ENCODE peak calls at places on chromosomes 4 and X, in seven cellular contexts. Q is H9, N is neuronal stem cell, S is H1, G is mesendoderm, A is mesenchymal stem cell, O is trophoblast cell. R is an unnamed sample.

GRCh38 chrX:153862369-153863250 is 23.4 kb downstream of the L1CAM start:
- DNase-seq in G (no peak), O (no peak), N (no peak), Q (peak; percentile 16), S (no peak), A (no peak), R (no peak)

GRCh38 chr4:76811604-76812412 is 86.1 kb downstream of the SOWAHB start:
- DNase-seq in Q (peak; percentile 28), G (peak; percentile 74), N (no peak), O (no peak), S (no peak), A (peak; percentile 73), R (peak; percentile 69)

GRCh38 chrX:11113731-11114130 is 2.6 kb downstream of the HCCS start:
- DNase-seq in A (peak; percentile 32), N (no peak), G (no peak), O (peak; percentile 5), S (no peak), Q (no peak), R (peak; percentile 34)

GRCh38 chrX:24257011-24257410 is 56.9 kb downstream of the SUPT20HL2 start:
- DNase-seq in Q (no peak), S (no peak), N (no peak), A (no peak), G (no peak), O (no peak), R (no peak)

GRCh38 chr4:100796333-100796732 is 278.5 kb upstream of the EMCN start:
- DNase-seq in N (no peak), Q (no peak), G (no peak), S (no peak), A (no peak), O (no peak), R (no peak)

GRCh38 chrX:154719132-154719675 is 31.7 kb downstream of the GAB3 start:
- DNase-seq in N (no peak), Q (no peak), A (peak; percentile 94), S (no peak), O (peak; percentile 88), G (no peak), R (peak; percentile 85)

GRCh38 chr4:88457307-88458090 is 580 bp downstream of the HERC5 start:
- DNase-seq in N (peak; percentile 40), S (no peak), G (peak; percentile 57), A (peak; percentile 50), Q (peak; percentile 64), O (peak; percentile 81), R (no peak)

GRCh38 chr4:37425857-37426256 is 181.3 kb downstream of the NWD2 start:
- DNase-seq in G (no peak), N (no peak), A (no peak), Q (no peak), S (no peak), O (no peak), R (no peak)

GRCh38 chr4:4735136-4735754 is 124.2 kb upstream of the MSX1 start:
- DNase-seq in O (no peak), Q (no peak), N (no peak), S (no peak), A (no peak), G (no peak), R (peak; percentile 7)

GRCh38 chr4:153274967-153275366 is 69.5 kb upstream of the MND1 start:
- DNase-seq in O (peak; percentile 14), A (no peak), Q (no peak), G (no peak), S (no peak), N (no peak), R (no peak)

GRCh38 chr4:123198706-123199105 is 197.9 kb upstream of the SPRY1 start:
- DNase-seq in S (no peak), Q (no peak), N (no peak), A (no peak), G (no peak), O (no peak), R (peak; percentile 10)

GRCh38 chrX:151974336-151975227 is at the start of gene GABRE:
- DNase-seq in Q (peak; percentile 44), G (peak; percentile 59), S (peak; percentile 53), O (peak; percentile 46), N (peak; percentile 24), A (peak; percentile 22), R (no peak)

GRCh38 chr4:90145331-90145730 is 18.1 kb downstream of the CCSER1 start:
- DNase-seq in O (no peak), G (no peak), Q (no peak), N (no peak), S (no peak), A (no peak), R (no peak)

GRCh38 chr4:52368895-52369294 is 290.2 kb downstream of the USP46 start:
- DNase-seq in Q (no peak), A (no peak), S (no peak), N (no peak), O (no peak), G (no peak), R (no peak)

GRCh38 chr4:154560824-154561231 is 2.0 kb upstream of the FGB start:
- DNase-seq in S (no peak), G (no peak), N (no peak), A (no peak), O (peak; percentile 94), Q (no peak), R (peak; percentile 55)

GRCh38 chr4:154564311-154564710 is 1.5 kb downstream of the FGB start:
- DNase-seq in O (peak; percentile 62), A (no peak), N (no peak), S (no peak), G (no peak), Q (no peak), R (no peak)

GRCh38 chr4:154562697-154563254 is at the start of gene FGB:
- DNase-seq in G (no peak), Q (no peak), N (no peak), A (no peak), O (no peak), S (no peak), R (no peak)

GRCh38 chr4:154559931-154560801 is 2.6 kb upstream of the FGB start:
- DNase-seq in G (no peak), O (peak; percentile 83), Q (no peak), A (no peak), S (no peak), N (no peak), R (no peak)

DNA sequence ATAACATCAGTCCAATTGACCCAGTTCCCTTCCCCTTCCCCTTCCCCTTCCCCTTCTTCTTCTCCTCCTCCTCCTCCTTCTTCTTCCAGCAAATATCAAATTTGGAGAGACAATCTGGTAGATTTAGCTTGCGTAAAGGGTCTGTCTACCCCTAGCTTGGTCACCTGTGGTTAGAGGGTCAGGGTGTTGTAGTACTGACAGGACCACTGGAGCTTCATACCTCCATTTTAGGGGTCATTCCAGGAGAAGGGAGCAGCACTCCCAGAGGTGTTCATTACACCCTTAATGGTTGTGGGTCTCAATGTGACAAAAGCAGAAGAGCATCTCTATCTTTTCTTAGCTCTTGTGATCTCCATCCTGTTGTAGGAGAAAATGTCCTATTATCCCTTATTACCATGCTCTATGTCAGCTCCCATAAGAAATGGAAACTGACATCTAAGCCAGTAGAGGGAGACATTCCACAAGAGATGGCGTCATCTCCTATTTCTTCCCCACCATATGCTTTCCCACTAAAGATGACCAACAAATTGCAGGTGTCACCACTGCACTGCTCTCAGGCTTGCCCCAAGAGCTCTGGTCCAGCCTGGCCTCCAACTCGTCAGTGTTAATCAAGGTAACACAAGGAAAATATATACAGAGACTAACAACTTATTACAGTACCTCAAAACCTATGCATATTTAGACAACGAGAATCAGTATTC is 3.5 kb upstream of the FGB start:
- DNase-seq in N (peak; percentile 48), S (no peak), O (peak; percentile 75), Q (peak; percentile 46), G (peak; percentile 78), A (peak; percentile 63), R (peak; percentile 65)
- H2AK5ac ChIP-seq in N (no peak overlapping the region), S (no peak overlapping the region), O (no peak overlapping the region), Q (no peak overlapping the region), G (no peak overlapping the region), A (peak overlapping the region; percentile 17), R (no peak overlapping the region)

DNA sequence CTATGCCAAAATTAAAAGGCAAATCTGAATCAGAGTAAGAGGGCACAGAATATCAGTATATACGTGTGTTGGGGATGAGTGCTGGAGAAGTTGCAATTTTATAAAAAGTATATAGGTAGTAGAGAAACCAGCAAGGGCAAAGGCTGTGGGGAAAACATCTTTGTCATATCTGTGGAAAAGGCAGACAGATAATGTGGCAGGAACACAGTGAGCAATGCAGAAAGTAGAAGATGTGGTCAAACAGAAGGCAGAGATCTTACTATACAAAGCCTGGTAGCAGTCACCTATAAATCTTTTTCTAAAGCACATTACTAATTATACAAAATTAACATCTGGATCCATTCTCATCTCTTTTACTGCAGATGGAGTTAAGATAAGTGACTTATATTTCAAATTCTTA is 152.6 kb downstream of the ANTXR2 start:
- DNase-seq in G (no peak), S (no peak), A (no peak), N (no peak), O (no peak), Q (no peak), R (no peak)
- H2AK5ac ChIP-seq in G (no peak overlapping the region), S (no peak overlapping the region), A (no peak overlapping the region), N (no peak overlapping the region), O (no peak overlapping the region), Q (no peak overlapping the region), R (no peak overlapping the region)

DNA sequence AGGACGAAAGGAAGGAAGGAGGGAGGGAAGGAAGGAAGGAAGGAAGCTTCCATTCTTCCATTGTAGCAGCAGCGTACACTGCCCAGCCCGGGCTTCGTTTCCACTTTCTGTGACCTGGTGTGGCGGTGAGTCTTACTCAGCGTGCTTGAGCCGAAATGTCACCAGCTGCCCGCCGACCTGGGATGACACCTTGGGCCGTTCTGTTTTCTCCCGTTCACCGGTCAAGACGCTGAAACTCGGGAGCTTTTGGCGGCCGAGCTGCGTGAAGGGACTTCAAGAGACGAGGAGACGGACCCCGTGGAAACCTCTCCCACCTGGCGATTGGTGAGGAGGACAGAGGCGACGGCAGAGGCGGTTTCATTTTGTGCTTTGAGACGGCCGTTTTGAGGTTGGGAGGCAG is 47.1 kb upstream of the PPP2R3B start:
- DNase-seq in N (no peak), G (no peak), A (no peak), O (no peak), Q (no peak), S (no peak), R (no peak)
- H2AK5ac ChIP-seq in N (no peak overlapping the region), G (no peak overlapping the region), A (no peak overlapping the region), O (no peak overlapping the region), Q (no peak overlapping the region), S (peak overlapping the region; percentile 8), R (no peak overlapping the region)

DNA sequence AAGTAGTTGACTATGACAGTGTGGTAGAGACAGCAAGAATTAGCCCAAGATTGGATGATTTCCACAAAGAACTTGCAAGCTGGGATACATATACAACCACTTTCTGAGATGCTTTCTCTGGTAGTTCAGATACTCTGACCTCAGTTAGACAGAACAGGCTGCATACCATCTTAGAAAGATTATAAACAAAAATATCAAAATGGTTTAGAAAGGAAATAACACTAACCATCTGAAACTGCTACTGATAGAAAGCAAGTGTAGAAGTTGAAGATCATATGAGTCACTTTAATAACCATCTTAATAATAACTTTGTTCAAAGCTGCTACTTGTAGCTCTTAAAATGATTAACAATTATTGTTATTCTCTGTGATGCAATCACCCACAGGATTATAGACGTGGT is 255.4 kb upstream of the TTC29 start:
- DNase-seq in G (no peak), O (no peak), S (no peak), Q (no peak), N (no peak), A (peak; percentile 61), R (peak; percentile 84)
- H2AK5ac ChIP-seq in G (no peak overlapping the region), O (no peak overlapping the region), S (no peak overlapping the region), Q (no peak overlapping the region), N (no peak overlapping the region), A (no peak overlapping the region), R (no peak overlapping the region)

GRCh38 chr4:117831060-117831683 is 203.1 kb upstream of the NDST3 start:
- DNase-seq in G (no peak), O (no peak), Q (no peak), S (no peak), A (no peak), N (no peak), R (no peak)
- H2AK5ac ChIP-seq in G (no peak overlapping the region), O (no peak overlapping the region), Q (no peak overlapping the region), S (no peak overlapping the region), A (no peak overlapping the region), N (no peak overlapping the region), R (no peak overlapping the region)

R was measured in IMR-90.